ENCODE peak calls at places on chromosomes 12 and 14, in five cellular contexts. S, G, I, B and R are unnamed samples.

GRCh38 chr12:31874961-31875608 is 84.1 kb upstream of the RESF1 start:
- DNase-seq in S (no peak), G (peak), I (peak), B (peak), R (no peak)

GRCh38 chr14:31657917-31658316 is 96.7 kb downstream of the NUBPL start:
- DNase-seq in S (no peak), G (no peak), I (no peak), B (no peak), R (no peak)

GRCh38 chr14:31881531-31882310 is 195.4 kb upstream of the ARHGAP5 start:
- DNase-seq in S (no peak), G (no peak), I (no peak), B (no peak), R (no peak)

GRCh38 chr14:98906123-98906995 is 365.6 kb downstream of the BCL11B start:
- DNase-seq in S (peak), G (no peak), I (peak), B (peak), R (no peak)

GRCh38 chr14:50345891-50346422 is 33.8 kb downstream of the DMAC2L start:
- DNase-seq in S (no peak), G (no peak), I (no peak), B (no peak), R (no peak)

GRCh38 chr14:33814010-33814409 is 136.9 kb downstream of the EGLN3 start:
- DNase-seq in S (no peak), G (no peak), I (no peak), B (no peak), R (no peak)

GRCh38 chr12:113591480-113591971 is 119.9 kb upstream of the LHX5 start:
- DNase-seq in S (no peak), G (no peak), I (no peak), B (no peak), R (peak)

GRCh38 chr12:75658826-75659823 is 147.7 kb upstream of the KRR1 start:
- DNase-seq in S (no peak), G (no peak), I (no peak), B (no peak), R (no peak)

GRCh38 chr12:80763874-80764273 is 47.2 kb downstream of the MYF5 start:
- DNase-seq in S (no peak), G (no peak), I (peak), B (no peak), R (peak)

GRCh38 chr14:59849371-59850130 is 21.0 kb downstream of the RTN1 start:
- DNase-seq in S (no peak), G (no peak), I (no peak), B (no peak), R (no peak)

GRCh38 chr14:96145116-96145864 is 59.3 kb upstream of the BDKRB2 start:
- DNase-seq in S (no peak), G (no peak), I (no peak), B (no peak), R (no peak)

GRCh38 chr12:63862187-63863107 is 17.9 kb downstream of the SRGAP1 start:
- DNase-seq in S (no peak), G (peak), I (peak), B (no peak), R (no peak)

GRCh38 chr12:64181504-64182291 is 40.4 kb downstream of the KICS2 start:
- DNase-seq in S (peak), G (peak), I (peak), B (peak), R (no peak)

GRCh38 chr12:27696864-27697564 is 767 bp downstream of the REP15 start:
- DNase-seq in S (no peak), G (peak), I (no peak), B (no peak), R (no peak)

GRCh38 chr12:68431786-68432185 is 99.6 kb upstream of the MDM1 start:
- DNase-seq in S (no peak), G (no peak), I (no peak), B (no peak), R (no peak)

GRCh38 chr12:14629832-14630688 is 62.4 kb upstream of the PLBD1 start:
- DNase-seq in S (peak), G (peak), I (peak), B (peak), R (peak)

GRCh38 chr12:116458492-116458891 is 100.7 kb upstream of the MAP1LC3B2 start:
- DNase-seq in S (no peak), G (no peak), I (no peak), B (no peak), R (no peak)

GRCh38 chr12:95118138-95118787 is 44.8 kb upstream of the NR2C1 start:
- DNase-seq in S (no peak), G (no peak), I (no peak), B (no peak), R (no peak)

GRCh38 chr14:70908918-70909641 is 1.8 kb downstream of the PCNX1 start:
- DNase-seq in S (no peak), G (no peak), I (no peak), B (no peak), R (no peak)

GRCh38 chr14:56422703-56423213 is 156.8 kb upstream of the TMEM260 start:
- DNase-seq in S (peak), G (peak), I (peak), B (peak), R (peak)

GRCh38 chr12:28610401-28611114 is 420.3 kb downstream of the CCDC91 start:
- DNase-seq in S (no peak), G (no peak), I (no peak), B (no peak), R (no peak)

GRCh38 chr12:112524269-112524668 is 105.5 kb downstream of the PTPN11 start:
- DNase-seq in S (no peak), G (no peak), I (no peak), B (no peak), R (no peak)

GRCh38 chr14:52706724-52707706 is at the start of gene PSMC6:
- DNase-seq in S (peak), G (peak), I (peak), B (peak), R (peak)
- TF ChIP-seq POLR2A in S (peak), G (peak), I (peak), B (peak), R (peak)

DNA sequence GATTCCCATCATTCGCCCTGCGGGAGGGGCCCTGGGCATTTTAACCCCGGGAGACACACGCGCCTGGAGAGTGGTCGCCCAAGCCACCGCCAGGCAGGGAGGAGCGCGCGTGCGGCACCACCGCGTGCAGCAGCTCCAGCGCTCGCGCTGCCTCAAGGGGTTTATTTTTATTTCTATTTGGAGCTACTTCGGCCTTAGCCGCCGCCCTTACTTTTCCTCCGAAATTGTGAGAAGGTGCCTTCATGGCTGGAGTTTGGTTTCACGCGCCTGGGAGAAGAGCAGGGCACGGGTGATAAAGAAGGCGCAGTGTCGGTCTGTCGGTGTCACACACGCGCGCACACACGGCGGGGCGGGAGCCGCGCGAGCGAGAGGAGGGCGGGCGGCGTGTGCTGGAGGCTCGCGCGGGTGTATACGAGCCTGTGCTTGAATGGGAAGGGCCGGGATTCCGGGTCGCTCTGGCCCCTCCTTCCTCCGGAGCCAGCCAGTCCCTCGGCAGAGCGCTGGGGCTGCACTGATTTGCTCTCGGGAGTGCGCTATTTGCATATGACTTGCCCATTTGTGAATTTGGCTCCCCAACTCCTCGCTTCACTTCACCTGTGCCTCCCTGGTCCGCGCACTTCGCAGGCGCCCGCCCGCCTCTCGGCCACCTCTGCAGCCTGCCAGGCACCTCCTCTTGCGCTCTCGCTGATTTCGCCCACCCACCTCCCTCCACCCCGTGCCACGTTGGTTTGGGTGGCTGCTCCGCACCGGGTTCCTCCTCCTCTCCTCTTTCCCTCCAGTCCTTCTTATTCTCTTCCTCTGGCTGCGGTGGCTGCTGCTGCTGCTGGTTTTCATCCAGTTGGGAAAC is 932.3 kb downstream of the DIO2 start:
- DNase-seq in S (peak), G (peak), I (peak), B (no peak), R (no peak)
- TF ChIP-seq POLR2A in S (peak), G (no peak), I (peak), B (no peak), R (no peak)

GRCh38 chr12:50763637-50764115 is at the start of gene ATF1:
- DNase-seq in S (peak), G (peak), I (peak), B (peak), R (peak)
- TF ChIP-seq POLR2A in S (peak), G (peak), I (peak), B (peak), R (peak)

DNA sequence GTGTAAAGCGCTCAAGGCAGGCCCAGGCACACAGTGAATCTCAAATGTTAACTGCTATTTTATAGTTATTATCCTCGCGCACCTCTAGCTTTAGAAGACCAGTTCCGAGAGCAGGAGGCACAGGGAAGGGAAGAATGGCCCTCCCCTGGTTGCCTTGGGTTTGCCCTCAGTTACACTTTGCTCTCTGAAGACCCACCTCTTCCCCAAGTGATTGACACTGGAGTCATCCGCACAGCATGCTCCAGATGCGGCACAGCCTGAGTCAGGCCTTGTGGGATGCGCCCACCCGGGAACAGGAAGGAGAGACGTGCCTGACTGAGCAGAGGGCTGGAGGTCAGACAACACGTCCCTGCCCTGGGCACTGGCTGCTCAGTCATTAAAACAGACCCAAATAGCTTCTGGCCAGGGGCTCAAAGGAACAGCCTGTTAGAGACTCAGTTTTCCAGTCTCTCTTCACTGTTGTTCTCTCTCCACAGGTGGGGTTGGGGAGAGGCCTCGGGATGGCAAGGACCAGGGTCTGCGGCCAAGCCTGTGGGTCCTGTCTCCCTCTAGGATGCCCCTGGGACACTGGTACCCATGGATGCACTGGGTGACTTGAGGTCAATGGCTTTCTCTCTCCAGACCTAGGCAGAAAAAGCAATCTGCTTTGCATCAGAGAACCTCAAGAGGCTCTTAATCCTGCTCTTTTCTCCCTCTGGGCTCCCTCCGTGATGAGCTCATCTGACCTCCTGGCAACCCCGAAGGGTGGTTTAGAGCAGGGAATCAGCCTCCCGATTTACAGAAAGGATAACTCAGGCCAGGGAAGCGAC is 13.6 kb upstream of the MLXIP start:
- DNase-seq in S (no peak), G (no peak), I (peak), B (peak), R (no peak)
- TF ChIP-seq POLR2A in S (no peak), G (no peak), I (no peak), B (peak), R (no peak)

DNA sequence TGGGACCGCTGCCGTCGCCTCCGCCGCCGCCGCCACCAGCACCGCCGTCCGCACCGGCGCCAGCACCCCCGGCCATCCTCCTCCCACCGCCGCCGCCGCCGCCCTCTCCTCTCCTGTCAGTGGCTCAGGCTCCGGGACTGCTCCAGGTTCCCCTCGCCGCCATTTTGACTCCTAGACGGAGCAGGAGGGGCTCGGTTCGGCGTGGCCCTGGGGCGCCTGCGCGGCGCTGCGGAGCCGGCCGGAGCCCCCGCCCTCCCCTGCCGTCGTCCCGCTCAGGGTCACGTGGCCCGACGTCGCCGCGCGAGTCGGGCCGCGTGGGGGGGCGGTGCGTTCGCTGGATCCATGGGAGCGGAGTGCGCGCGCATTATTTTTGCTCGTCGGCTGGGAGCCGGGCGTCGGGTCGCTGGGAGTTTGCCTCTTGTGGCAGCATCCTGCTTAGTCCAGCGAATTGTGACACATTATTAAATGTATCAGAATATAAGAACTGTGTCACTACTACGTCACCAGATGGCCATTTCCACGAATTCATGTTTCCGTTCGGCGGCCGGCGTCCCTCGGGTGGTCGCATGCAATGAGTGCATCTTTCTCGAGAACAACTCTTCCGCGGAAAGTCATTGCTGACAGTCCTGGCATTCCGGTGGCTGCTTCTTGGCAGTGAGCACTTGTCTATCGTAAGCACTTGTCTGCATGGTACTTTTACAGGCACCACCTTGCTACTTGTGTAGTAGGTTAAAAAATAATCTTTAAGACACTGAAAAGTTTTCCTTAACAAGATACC is at the start of gene BTBD7:
- DNase-seq in S (peak), G (peak), I (peak), B (peak), R (peak)
- TF ChIP-seq POLR2A in S (peak), G (peak), I (peak), B (peak), R (peak)